ENCODE peak calls at places on chromosomes 11 and 22, in nine cellular contexts. S is substantia nigra; P is SK-MEL-5; A is NCI-H1105; U is ureter; Q is NCI-H1694; O is activated CD4-positive, alpha-beta T cell treated with anti-CD3 and anti-CD28 coated beads, Interleukin-2, amount 10 ng/mL, durations not matched to agents 7 days and 5 days; Y is Right ventricle myocardium inferior; J is HCT116. V is an unnamed sample.

GRCh38 chr11:128532571-128533091 is 54.7 kb downstream of the ETS1 start:
- DNase-seq in S (no peak), P (peak), A (peak), U (no peak), Q (no peak), O (no peak), Y (no peak), J (no peak), V (no peak)

GRCh38 chr22:49767355-49768062 is 60.2 kb downstream of the BRD1 start:
- DNase-seq in S (no peak), P (peak), A (peak), U (peak), Q (peak), O (peak), Y (no peak), J (peak), V (peak)

GRCh38 chr11:74742070-74742469 is 6.6 kb upstream of the RNF169 start:
- DNase-seq in S (no peak), P (no peak), A (no peak), U (no peak), Q (no peak), O (no peak), Y (no peak), J (no peak), V (no peak)

GRCh38 chr11:96257972-96258951 is 84.7 kb downstream of the MAML2 start:
- DNase-seq in S (no peak), P (no peak), A (no peak), U (no peak), Q (no peak), O (peak), Y (no peak), J (no peak), V (no peak)

GRCh38 chr11:77175869-77176539 is 48.0 kb downstream of the MYO7A start:
- DNase-seq in S (no peak), P (no peak), A (no peak), U (no peak), Q (no peak), O (no peak), Y (peak), J (no peak), V (no peak)

GRCh38 chr11:2510626-2511402 is 66.0 kb downstream of the KCNQ1 start:
- DNase-seq in S (no peak), P (no peak), A (no peak), U (no peak), Q (no peak), O (no peak), Y (no peak), J (no peak), V (no peak)

GRCh38 chr11:12263141-12263693 is 114.2 kb upstream of the PARVA start:
- DNase-seq in S (no peak), P (no peak), A (no peak), U (no peak), Q (no peak), O (no peak), Y (no peak), J (no peak), V (no peak)

GRCh38 chr22:19663286-19663815 is 51.0 kb upstream of the SEPTIN5 start:
- DNase-seq in S (no peak), P (peak), A (no peak), U (peak), Q (peak), O (no peak), Y (peak), J (no peak), V (peak)

GRCh38 chr22:39309364-39309861 is 10.0 kb downstream of the RPL3 start:
- DNase-seq in S (no peak), P (no peak), A (no peak), U (no peak), Q (no peak), O (no peak), Y (peak), J (no peak), V (peak)

GRCh38 chr11:62502030-62502730 is 44.4 kb downstream of the AHNAK start:
- DNase-seq in S (no peak), P (no peak), A (no peak), U (no peak), Q (no peak), O (no peak), Y (no peak), J (no peak), V (no peak)

GRCh38 chr11:73152861-73153483 is 10.9 kb upstream of the FCHSD2 start:
- DNase-seq in S (no peak), P (no peak), A (no peak), U (no peak), Q (no peak), O (peak), Y (no peak), J (no peak), V (no peak)

GRCh38 chr11:20274031-20274430 is 89.5 kb upstream of the HTATIP2 start:
- DNase-seq in S (no peak), P (no peak), A (no peak), U (no peak), Q (no peak), O (no peak), Y (no peak), J (no peak), V (no peak)

GRCh38 chr22:50011447-50012200 is 941 bp downstream of the IL17REL start:
- DNase-seq in S (no peak), P (no peak), A (no peak), U (no peak), Q (no peak), O (no peak), Y (no peak), J (no peak), V (no peak)

GRCh38 chr22:50376064-50376747 is 33.1 kb downstream of the PPP6R2 start:
- DNase-seq in S (no peak), P (no peak), A (no peak), U (no peak), Q (no peak), O (no peak), Y (no peak), J (no peak), V (no peak)

GRCh38 chr22:19817561-19818263 is 37.0 kb downstream of the GNB1L start:
- DNase-seq in S (no peak), P (no peak), A (no peak), U (no peak), Q (no peak), O (no peak), Y (no peak), J (no peak), V (no peak)

GRCh38 chr22:45105281-45105700 is 58.4 kb upstream of the NUP50 start:
- DNase-seq in S (no peak), P (peak), A (no peak), U (no peak), Q (no peak), O (no peak), Y (no peak), J (no peak), V (peak)